ENCODE peak calls at places on chromosomes 2 and 18, in seven cellular contexts. V is AG04449, O is astrocyte, X is Calu3, Y is HFFc6, T is nephron progenitor cell, D is endothelial cell of umbilical vein. P is an unnamed sample.

GRCh38 chr2:99850076-99850710 is 292.2 kb downstream of the AFF3 start:
- DNase-seq in T (no peak), Y (no peak), O (peak; percentile 35), D (no peak), V (no peak), X (peak; percentile 4), P (no peak)

GRCh38 chr2:236194786-236195185 is 26.6 kb upstream of the GBX2 start:
- DNase-seq in T (no peak), X (no peak), V (no peak), Y (no peak), D (no peak), O (no peak), P (no peak)

GRCh38 chr18:35581555-35582309 is at the start of gene GALNT1:
- DNase-seq in O (no peak), D (peak; percentile 23), Y (no peak), X (no peak), T (peak; percentile 43), V (no peak), P (peak; percentile 51)

GRCh38 chr18:79528296-79528695 is 132.6 kb downstream of the NFATC1 start:
- DNase-seq in X (no peak), O (no peak), T (no peak), V (no peak), Y (no peak), D (no peak), P (peak; percentile 9)

GRCh38 chr2:66470199-66470598 is 35.3 kb downstream of the MEIS1 start:
- DNase-seq in V (no peak), D (no peak), X (no peak), Y (no peak), O (no peak), T (no peak), P (no peak)

GRCh38 chr18:62457830-62458229 is 65.0 kb upstream of the ZCCHC2 start:
- DNase-seq in D (no peak), V (no peak), Y (no peak), X (no peak), O (no peak), T (no peak), P (no peak)

GRCh38 chr2:217074576-217075224 is 214.8 kb upstream of the TNP1 start:
- DNase-seq in D (no peak), O (peak; percentile 48), T (no peak), X (no peak), Y (no peak), V (no peak), P (no peak)

GRCh38 chr2:161369311-161369710 is 46.8 kb upstream of the TBR1 start:
- DNase-seq in V (no peak), D (no peak), X (no peak), Y (no peak), O (no peak), T (no peak), P (no peak)

GRCh38 chr18:38790303-38790702 is 1224.7 kb upstream of the CELF4 start:
- DNase-seq in X (peak; percentile 3), D (no peak), O (no peak), Y (no peak), V (no peak), T (no peak), P (no peak)

GRCh38 chr18:74184875-74185274 is 36.6 kb downstream of the TIMM21 start:
- DNase-seq in O (no peak), T (no peak), D (no peak), X (no peak), V (no peak), Y (no peak), P (no peak)

GRCh38 chr2:191840916-191841315 is 6.0 kb downstream of the CAVIN2 start:
- DNase-seq in X (no peak), T (no peak), V (no peak), Y (no peak), D (peak; percentile 39), O (no peak), P (no peak)

GRCh38 chr2:206105541-206105940 is 19.6 kb upstream of the INO80D start:
- DNase-seq in X (no peak), D (no peak), O (no peak), Y (no peak), V (no peak), T (no peak), P (no peak)

GRCh38 chr2:10532631-10533101 is 84.5 kb upstream of the ODC1 start:
- DNase-seq in O (no peak), Y (peak; percentile 4), V (no peak), T (no peak), D (no peak), X (peak; percentile 74), P (no peak)

GRCh38 chr18:48896875-48897511 is 53.8 kb downstream of the SMAD7 start:
- DNase-seq in V (no peak), X (peak; percentile 65), T (no peak), Y (no peak), D (peak; percentile 18), O (no peak), P (no peak)

GRCh38 chr2:101725515-101726192 is 28.1 kb downstream of the MAP4K4 start:
- DNase-seq in Y (no peak), V (no peak), O (no peak), T (no peak), X (no peak), D (no peak), P (no peak)

GRCh38 chr2:60290534-60290933 is 262.9 kb downstream of the BCL11A start:
- DNase-seq in D (no peak), Y (no peak), V (no peak), O (no peak), T (no peak), X (no peak), P (no peak)

GRCh38 chr18:56321470-56321869 is 316.9 kb downstream of the TXNL1 start:
- DNase-seq in X (no peak), Y (no peak), V (no peak), D (no peak), O (no peak), T (no peak), P (no peak)

GRCh38 chr2:233814436-233814835 is 36.3 kb downstream of the MROH2A start:
- DNase-seq in D (no peak), T (no peak), X (no peak), V (no peak), O (no peak), Y (no peak), P (no peak)

GRCh38 chr18:172361-172760 is 14.0 kb downstream of the USP14 start:
- DNase-seq in O (no peak), V (no peak), X (no peak), T (no peak), D (no peak), Y (no peak), P (no peak)

GRCh38 chr2:100004959-100005387 is 137.4 kb downstream of the AFF3 start:
- DNase-seq in Y (no peak), O (no peak), V (no peak), D (no peak), X (no peak), T (no peak), P (no peak)

GRCh38 chr2:100367163-100367562 is 44.9 kb upstream of the LONRF2 start:
- DNase-seq in Y (no peak), T (no peak), D (no peak), X (no peak), O (no peak), V (no peak), P (no peak)

GRCh38 chr2:177914247-177914646 is 158.3 kb downstream of the PDE11A start:
- DNase-seq in V (no peak), D (no peak), O (no peak), T (no peak), Y (no peak), X (no peak), P (no peak)

GRCh38 chr2:202193881-202194353 is 44.5 kb downstream of the SUMO1 start:
- DNase-seq in Y (no peak), X (no peak), O (no peak), V (no peak), T (no peak), D (no peak), P (no peak)

GRCh38 chr2:226977775-226978190 is 141.9 kb downstream of the RHBDD1 start:
- DNase-seq in O (peak; percentile 74), V (peak; percentile 64), X (no peak), D (no peak), T (no peak), Y (peak; percentile 95), P (no peak)

GRCh38 chr2:120546077-120546864 is 189.4 kb upstream of the GLI2 start:
- DNase-seq in T (peak; percentile 55), O (peak; percentile 97), X (peak; percentile 11), D (no peak), Y (peak; percentile 83), V (peak; percentile 98), P (no peak)

DNA sequence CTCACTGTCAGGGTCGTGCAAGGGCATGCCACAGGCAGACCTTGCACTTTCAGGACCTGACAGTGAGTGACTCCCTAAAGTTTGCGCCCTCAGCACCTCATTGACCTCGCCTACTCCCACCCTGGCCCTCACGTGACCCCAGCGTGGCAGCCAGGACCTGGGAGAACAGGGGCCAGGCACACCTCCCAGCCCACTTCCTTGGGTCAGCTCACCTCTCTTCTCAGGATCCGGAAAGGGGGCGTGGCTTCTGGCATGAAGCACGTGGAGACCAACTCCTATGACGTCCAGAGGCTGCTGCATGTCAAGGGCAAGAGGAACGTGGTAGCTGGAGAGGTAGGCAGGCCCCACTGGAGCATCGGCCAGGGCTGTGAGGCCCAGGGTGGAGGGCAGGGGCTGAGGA is 8.8 kb downstream of the VIL1 start:
- DNase-seq in V (no peak), X (no peak), D (no peak), T (peak; percentile 26), O (no peak), Y (no peak), P (no peak)
- TF ChIP-seq CTCF in V (no peak), X (no peak), D (no peak), T (no peak), O (no peak), Y (no peak), P (no peak)

GRCh38 chr2:105634198-105634597 is 110.5 kb upstream of the NCK2 start:
- DNase-seq in D (no peak), V (no peak), Y (no peak), X (no peak), T (no peak), O (no peak), P (no peak)
- TF ChIP-seq CTCF in D (no peak), V (no peak), Y (peak; percentile 22), X (no peak), T (no peak), O (no peak), P (no peak)

DNA sequence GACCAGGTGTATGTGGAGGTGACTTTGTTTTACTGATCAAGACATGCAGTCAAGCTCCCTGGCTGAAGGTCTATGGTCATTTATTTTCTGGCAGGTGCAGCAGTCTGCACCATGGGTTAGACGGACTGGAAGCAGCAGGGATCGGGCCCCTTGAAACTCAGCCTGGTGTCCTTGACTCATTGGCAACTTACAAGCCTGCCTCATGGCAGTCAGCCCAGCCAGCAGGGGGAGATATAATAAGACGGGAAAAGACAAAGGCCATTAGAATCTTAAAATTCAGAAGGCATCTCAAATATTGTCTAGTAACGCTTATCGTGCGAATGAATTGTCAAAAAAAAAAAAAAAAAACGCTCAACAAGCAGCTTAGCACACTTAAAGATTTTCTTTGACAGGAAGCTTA is 308.2 kb downstream of the EN1 start:
- DNase-seq in O (peak; percentile 25), Y (no peak), X (peak; percentile 26), V (no peak), D (no peak), T (no peak), P (peak; percentile 28)
- TF ChIP-seq CTCF in O (peak; percentile 41), Y (peak; percentile 76), X (no peak), V (peak; percentile 15), D (no peak), T (peak; percentile 40), P (peak; percentile 52)

DNA sequence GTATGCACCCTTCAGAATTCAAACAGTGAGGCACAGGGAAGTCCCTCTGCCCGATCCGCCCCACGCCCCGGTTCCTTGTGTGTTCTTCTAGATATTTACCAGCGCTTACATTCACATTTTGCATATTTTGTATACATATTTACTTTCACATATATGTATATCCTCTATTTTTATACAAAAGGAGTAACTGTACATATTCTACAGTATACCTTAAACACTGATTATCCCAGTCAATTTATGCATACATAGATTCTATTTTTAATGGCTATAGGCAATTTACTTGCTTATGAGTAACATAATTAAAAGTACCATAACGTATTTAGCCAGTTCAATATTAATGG is 309 bp upstream of the DUSP11 start:
- DNase-seq in O (no peak), D (no peak), T (no peak), X (no peak), Y (no peak), V (no peak), P (no peak)
- TF ChIP-seq CTCF in O (no peak), D (no peak), T (peak; percentile 36), X (no peak), Y (peak; percentile 61), V (no peak), P (peak; percentile 26)

P was measured in glutamatergic neuron.